ENCODE peak calls at places on chromosomes 6 and 20, in seven cellular contexts. One of them, this sample, is unnamed.

GRCh38 chr6:88871498-88871897 is 91.9 kb downstream of the RNGTT start:
- DNase-seq in mesendoderm: peak
- DNase-seq in IMR-90: no peak
- DNase-seq in mesenchymal stem cell: no peak
- DNase-seq in H1: no peak
- DNase-seq in neuronal stem cell: no peak
- DNase-seq in H9: no peak
- DNase-seq in this sample: no peak

GRCh38 chr20:11790047-11790446 is 127.6 kb upstream of the BTBD3 start:
- DNase-seq in mesendoderm: no peak
- DNase-seq in IMR-90: no peak
- DNase-seq in mesenchymal stem cell: no peak
- DNase-seq in H1: no peak
- DNase-seq in neuronal stem cell: no peak
- DNase-seq in H9: no peak
- DNase-seq in this sample: no peak

GRCh38 chr6:79657238-79657637 is 26.1 kb downstream of the SH3BGRL2 start:
- DNase-seq in mesendoderm: no peak
- DNase-seq in IMR-90: no peak
- DNase-seq in mesenchymal stem cell: no peak
- DNase-seq in H1: no peak
- DNase-seq in neuronal stem cell: no peak
- DNase-seq in H9: no peak
- DNase-seq in this sample: no peak

GRCh38 chr6:80335061-80335660 is 228.7 kb downstream of the BCKDHB start:
- DNase-seq in mesendoderm: no peak
- DNase-seq in IMR-90: peak
- DNase-seq in mesenchymal stem cell: peak
- DNase-seq in H1: no peak
- DNase-seq in neuronal stem cell: no peak
- DNase-seq in H9: no peak
- DNase-seq in this sample: no peak

GRCh38 chr6:81693212-81693611 is 59.3 kb downstream of the TENT5A start:
- DNase-seq in mesendoderm: no peak
- DNase-seq in IMR-90: no peak
- DNase-seq in mesenchymal stem cell: no peak
- DNase-seq in H1: no peak
- DNase-seq in neuronal stem cell: no peak
- DNase-seq in H9: no peak
- DNase-seq in this sample: no peak

GRCh38 chr6:107284805-107285204 is 169.5 kb upstream of the BEND3 start:
- DNase-seq in mesendoderm: no peak
- DNase-seq in IMR-90: no peak
- DNase-seq in mesenchymal stem cell: no peak
- DNase-seq in H1: no peak
- DNase-seq in neuronal stem cell: no peak
- DNase-seq in H9: no peak
- DNase-seq in this sample: no peak

GRCh38 chr6:29602564-29603361 is 17.8 kb downstream of the OR2H2 start:
- DNase-seq in mesendoderm: peak
- DNase-seq in IMR-90: peak
- DNase-seq in mesenchymal stem cell: peak
- DNase-seq in H1: no peak
- DNase-seq in neuronal stem cell: no peak
- DNase-seq in H9: peak
- DNase-seq in this sample: no peak

GRCh38 chr20:16699287-16699686 is 30.5 kb upstream of the SNRPB2 start:
- DNase-seq in mesendoderm: peak
- DNase-seq in IMR-90: no peak
- DNase-seq in mesenchymal stem cell: no peak
- DNase-seq in H1: no peak
- DNase-seq in neuronal stem cell: no peak
- DNase-seq in H9: no peak
- DNase-seq in this sample: no peak

GRCh38 chr6:157530724-157531168 is 149.8 kb downstream of the ZDHHC14 start:
- DNase-seq in mesendoderm: no peak
- DNase-seq in IMR-90: no peak
- DNase-seq in mesenchymal stem cell: no peak
- DNase-seq in H1: no peak
- DNase-seq in neuronal stem cell: no peak
- DNase-seq in H9: no peak
- DNase-seq in this sample: no peak

GRCh38 chr20:33079267-33079666 is at the start of gene BPIFB4:
- DNase-seq in mesendoderm: no peak
- DNase-seq in IMR-90: no peak
- DNase-seq in mesenchymal stem cell: no peak
- DNase-seq in H1: no peak
- DNase-seq in neuronal stem cell: no peak
- DNase-seq in H9: no peak
- DNase-seq in this sample: no peak

GRCh38 chr20:41167481-41168253 is 30.3 kb downstream of the PLCG1 start:
- DNase-seq in mesendoderm: no peak
- DNase-seq in IMR-90: no peak
- DNase-seq in mesenchymal stem cell: no peak
- DNase-seq in H1: no peak
- DNase-seq in neuronal stem cell: no peak
- DNase-seq in H9: no peak
- DNase-seq in this sample: no peak

GRCh38 chr6:119096683-119097310 is 18.3 kb upstream of the FAM184A start:
- DNase-seq in mesendoderm: no peak
- DNase-seq in IMR-90: peak
- DNase-seq in mesenchymal stem cell: no peak
- DNase-seq in H1: no peak
- DNase-seq in neuronal stem cell: no peak
- DNase-seq in H9: no peak
- DNase-seq in this sample: peak

GRCh38 chr6:53348436-53349208 is at the start of gene ELOVL5:
- DNase-seq in mesendoderm: peak
- DNase-seq in IMR-90: peak
- DNase-seq in mesenchymal stem cell: peak
- DNase-seq in H1: peak
- DNase-seq in neuronal stem cell: peak
- DNase-seq in H9: peak
- DNase-seq in this sample: peak

GRCh38 chr6:122151066-122151465 is 248.4 kb upstream of the HSF2 start:
- DNase-seq in mesendoderm: no peak
- DNase-seq in IMR-90: no peak
- DNase-seq in mesenchymal stem cell: no peak
- DNase-seq in H1: no peak
- DNase-seq in neuronal stem cell: no peak
- DNase-seq in H9: no peak
- DNase-seq in this sample: no peak

GRCh38 chr6:147950623-147950987 is 392.0 kb upstream of the SASH1 start:
- DNase-seq in mesendoderm: no peak
- DNase-seq in IMR-90: peak
- DNase-seq in mesenchymal stem cell: peak
- DNase-seq in H1: no peak
- DNase-seq in neuronal stem cell: no peak
- DNase-seq in H9: no peak
- DNase-seq in this sample: no peak

GRCh38 chr6:44071670-44072451 is 55.4 kb downstream of the MRPL14 start:
- DNase-seq in mesendoderm: no peak
- DNase-seq in IMR-90: peak
- DNase-seq in mesenchymal stem cell: peak
- DNase-seq in H1: no peak
- DNase-seq in neuronal stem cell: no peak
- DNase-seq in H9: no peak
- DNase-seq in this sample: no peak

GRCh38 chr6:43916924-43917877 is 147.2 kb downstream of the VEGFA start:
- DNase-seq in mesendoderm: no peak
- DNase-seq in IMR-90: peak
- DNase-seq in mesenchymal stem cell: peak
- DNase-seq in H1: no peak
- DNase-seq in neuronal stem cell: no peak
- DNase-seq in H9: no peak
- DNase-seq in this sample: peak

GRCh38 chr6:14339711-14340590 is 222.4 kb downstream of the CD83 start:
- DNase-seq in mesendoderm: no peak
- DNase-seq in IMR-90: no peak
- DNase-seq in mesenchymal stem cell: no peak
- DNase-seq in H1: no peak
- DNase-seq in neuronal stem cell: no peak
- DNase-seq in H9: no peak
- DNase-seq in this sample: no peak

DNA sequence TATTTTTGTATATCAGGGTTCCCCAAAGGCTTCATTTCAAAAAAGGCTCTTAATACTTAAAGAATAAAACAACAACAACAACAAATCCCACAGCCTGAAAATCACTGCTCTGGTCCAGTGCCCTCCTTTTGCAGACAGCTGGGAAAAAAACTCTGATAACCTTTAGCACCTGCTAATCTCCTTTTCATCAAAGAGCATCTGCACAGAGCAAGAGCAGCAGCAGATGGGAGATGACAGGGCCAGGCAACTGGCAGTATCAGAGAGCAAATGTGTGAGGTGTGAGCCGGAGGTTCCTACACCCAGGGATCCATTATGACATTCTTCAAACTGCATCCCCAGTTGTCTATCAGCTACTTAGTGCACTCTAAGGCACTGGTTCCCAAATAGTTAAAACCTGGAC is 25.7 kb downstream of the TTI1 start:
- DNase-seq in mesendoderm: peak
- DNase-seq in IMR-90: no peak
- DNase-seq in mesenchymal stem cell: no peak
- DNase-seq in H1: no peak
- DNase-seq in neuronal stem cell: no peak
- DNase-seq in H9: no peak
- DNase-seq in this sample: no peak
- H3K23ac ChIP-seq in mesendoderm: no peak
- H3K23ac ChIP-seq in IMR-90: no peak
- H3K23ac ChIP-seq in mesenchymal stem cell: no peak
- H3K23ac ChIP-seq in H1: no peak
- H3K23ac ChIP-seq in neuronal stem cell: no peak
- H3K23ac ChIP-seq in H9: no peak
- H3K23ac ChIP-seq in this sample: no peak

GRCh38 chr6:73503027-73503772 is 17.6 kb downstream of the EEF1A1 start:
- DNase-seq in mesendoderm: no peak
- DNase-seq in IMR-90: no peak
- DNase-seq in mesenchymal stem cell: no peak
- DNase-seq in H1: no peak
- DNase-seq in neuronal stem cell: no peak
- DNase-seq in H9: no peak
- DNase-seq in this sample: no peak

DNA sequence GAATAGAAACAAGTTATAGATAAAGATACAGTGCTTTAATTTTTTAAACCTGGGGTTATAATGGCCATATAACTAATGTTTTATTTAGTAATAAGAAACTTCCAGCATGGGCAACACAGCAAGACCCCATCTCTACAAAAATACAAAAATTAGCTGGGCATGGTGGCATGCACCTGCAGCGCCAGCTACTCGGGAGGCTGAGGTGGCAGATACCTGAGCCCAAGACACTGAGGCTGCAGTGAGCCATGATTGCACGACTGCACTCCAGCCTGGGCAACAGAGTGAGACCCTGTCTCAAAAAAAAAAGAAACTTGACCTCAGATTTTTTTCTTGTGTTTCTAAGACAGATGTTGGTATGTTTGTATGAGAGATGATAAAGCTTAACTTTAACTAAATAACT is 22.9 kb downstream of the EEF1A1 start:
- DNase-seq in mesendoderm: no peak
- DNase-seq in IMR-90: no peak
- DNase-seq in mesenchymal stem cell: no peak
- DNase-seq in H1: no peak
- DNase-seq in neuronal stem cell: no peak
- DNase-seq in H9: no peak
- DNase-seq in this sample: no peak
- H3K27ac ChIP-seq in mesendoderm: no peak
- H3K27ac ChIP-seq in IMR-90: no peak
- H3K27ac ChIP-seq in mesenchymal stem cell: no peak
- H3K27ac ChIP-seq in H1: no peak
- H3K27ac ChIP-seq in neuronal stem cell: no peak
- H3K27ac ChIP-seq in H9: no peak
- H3K27ac ChIP-seq in this sample: no peak

DNA sequence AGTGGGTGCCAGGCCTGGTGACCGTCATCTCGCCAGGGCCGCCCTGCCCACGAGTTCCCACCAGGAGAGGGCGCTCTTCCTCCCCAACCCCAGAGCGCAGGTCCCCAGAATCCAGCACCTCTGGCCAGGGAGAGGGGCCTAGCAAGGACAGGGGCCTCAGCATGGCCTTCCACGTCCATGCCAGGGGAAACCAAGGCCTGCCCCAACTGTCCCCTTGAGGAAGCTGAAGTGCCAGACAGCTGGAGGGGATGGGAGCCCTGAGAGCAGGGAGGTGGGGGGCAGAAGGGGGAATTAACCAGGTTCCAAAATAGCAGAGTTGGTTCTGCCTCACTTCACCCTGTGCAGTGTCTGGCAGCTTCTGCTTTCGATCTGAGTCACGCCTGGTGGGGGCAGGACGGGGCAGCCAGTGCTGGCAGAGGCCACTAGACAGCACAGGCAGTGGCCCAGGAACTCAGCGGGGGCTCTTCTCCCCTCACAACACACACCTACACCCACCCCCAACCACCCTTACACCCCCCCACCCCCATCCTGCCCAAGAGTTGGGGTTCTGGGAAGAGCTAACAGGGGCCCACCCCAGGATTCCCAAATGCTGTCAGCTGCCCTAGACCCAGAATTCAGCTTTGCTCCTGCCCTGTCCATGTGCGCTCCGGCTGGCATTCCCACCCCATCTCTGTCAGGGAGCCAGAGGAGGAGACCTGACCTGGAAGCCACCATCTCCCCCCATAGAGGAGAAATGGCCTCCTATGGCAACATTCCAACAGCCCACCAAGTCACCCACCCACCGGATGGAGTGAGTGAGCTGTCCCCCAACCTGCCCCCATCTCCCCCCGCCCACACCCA is 29.2 kb downstream of the TFEB start:
- DNase-seq in mesendoderm: peak
- DNase-seq in IMR-90: peak
- DNase-seq in mesenchymal stem cell: peak
- DNase-seq in H1: peak
- DNase-seq in neuronal stem cell: peak
- DNase-seq in H9: peak
- DNase-seq in this sample: peak
- H2BK120ac ChIP-seq in mesendoderm: no peak
- H2BK120ac ChIP-seq in IMR-90: no peak
- H2BK120ac ChIP-seq in mesenchymal stem cell: no peak
- H2BK120ac ChIP-seq in H1: no peak
- H2BK120ac ChIP-seq in neuronal stem cell: no peak
- H2BK120ac ChIP-seq in H9: no peak
- H2BK120ac ChIP-seq in this sample: no peak

DNA sequence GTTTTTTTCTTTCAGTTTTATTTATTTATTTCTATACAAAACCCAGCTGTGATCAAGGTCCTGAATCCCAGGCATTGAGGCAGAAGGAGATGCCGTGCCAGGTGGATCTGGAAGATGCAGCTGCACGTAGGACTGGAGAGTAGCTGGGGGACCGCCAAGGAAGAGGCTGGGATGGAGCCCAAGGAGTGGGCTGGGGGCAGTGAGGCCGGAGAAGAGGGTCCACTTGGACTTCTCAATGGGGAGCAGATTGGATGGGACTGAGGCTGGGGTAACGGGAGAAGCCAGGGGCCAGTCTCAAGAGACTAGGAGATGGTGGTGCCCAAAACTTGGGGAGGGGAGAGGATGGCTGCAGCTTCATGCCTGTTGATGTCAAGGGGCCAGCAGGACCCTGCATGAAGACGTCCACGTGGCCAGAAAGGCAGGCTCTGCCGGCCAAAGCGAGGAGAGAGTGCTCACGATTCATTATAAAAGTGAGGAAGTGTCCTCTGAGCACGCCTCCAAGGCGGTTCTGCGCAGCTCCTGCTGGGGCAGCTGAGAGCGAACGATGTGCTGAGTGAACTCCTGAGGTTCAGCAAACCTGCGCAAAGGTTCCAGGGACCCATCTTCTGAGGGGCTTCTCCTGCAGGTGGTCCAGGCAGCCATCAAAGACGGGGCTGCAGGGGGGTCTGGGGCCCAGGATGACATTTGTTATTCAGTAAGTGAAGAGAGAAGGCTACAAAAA is 110.2 kb downstream of the BMP7 start:
- DNase-seq in mesendoderm: no peak
- DNase-seq in IMR-90: no peak
- DNase-seq in mesenchymal stem cell: no peak
- DNase-seq in H1: no peak
- DNase-seq in neuronal stem cell: no peak
- DNase-seq in H9: no peak
- DNase-seq in this sample: no peak
- H3K23ac ChIP-seq in mesendoderm: no peak
- H3K23ac ChIP-seq in IMR-90: no peak
- H3K23ac ChIP-seq in mesenchymal stem cell: no peak
- H3K23ac ChIP-seq in H1: no peak
- H3K23ac ChIP-seq in neuronal stem cell: no peak
- H3K23ac ChIP-seq in H9: no peak
- H3K23ac ChIP-seq in this sample: no peak